ENCODE peak calls at places on chromosomes 16 and 17, in ten cellular contexts. One of them, this sample, is unnamed.

GRCh38 chr16:64181526-64181925 is 940.3 kb downstream of the CDH11 start:
- DNase-seq in WERI-Rb-1: no peak
- DNase-seq in OCI-LY7: no peak
- DNase-seq in psoas muscle: no peak
- DNase-seq in adrenal gland: no peak
- DNase-seq in AG04450: no peak
- DNase-seq in fibroblast of mammary gland: no peak
- DNase-seq in AG09309: no peak
- DNase-seq in heart right ventricle: no peak
- DNase-seq in AG09319: no peak
- DNase-seq in this sample: no peak

GRCh38 chr17:36182176-36183000 is 6.0 kb upstream of the TBC1D3B start:
- DNase-seq in WERI-Rb-1: peak
- DNase-seq in OCI-LY7: no peak
- DNase-seq in psoas muscle: peak
- DNase-seq in adrenal gland: no peak
- DNase-seq in AG04450: no peak
- DNase-seq in fibroblast of mammary gland: peak
- DNase-seq in AG09309: no peak
- DNase-seq in heart right ventricle: peak
- DNase-seq in AG09319: no peak
- DNase-seq in this sample: no peak

GRCh38 chr17:4230142-4230541 is 33.6 kb downstream of the ANKFY1 start:
- DNase-seq in WERI-Rb-1: no peak
- DNase-seq in OCI-LY7: no peak
- DNase-seq in psoas muscle: no peak
- DNase-seq in adrenal gland: peak
- DNase-seq in AG04450: peak
- DNase-seq in fibroblast of mammary gland: peak
- DNase-seq in AG09309: peak
- DNase-seq in heart right ventricle: no peak
- DNase-seq in AG09319: peak
- DNase-seq in this sample: no peak

GRCh38 chr17:69874220-69874670 is 200.8 kb upstream of the KCNJ16 start:
- DNase-seq in WERI-Rb-1: no peak
- DNase-seq in OCI-LY7: no peak
- DNase-seq in psoas muscle: no peak
- DNase-seq in adrenal gland: no peak
- DNase-seq in AG04450: no peak
- DNase-seq in fibroblast of mammary gland: peak
- DNase-seq in AG09309: peak
- DNase-seq in heart right ventricle: no peak
- DNase-seq in AG09319: peak
- DNase-seq in this sample: no peak

GRCh38 chr17:918102-918740 is 61.4 kb downstream of the NXN start:
- DNase-seq in WERI-Rb-1: no peak
- DNase-seq in OCI-LY7: no peak
- DNase-seq in psoas muscle: no peak
- DNase-seq in adrenal gland: no peak
- DNase-seq in AG04450: no peak
- DNase-seq in fibroblast of mammary gland: peak
- DNase-seq in AG09309: no peak
- DNase-seq in heart right ventricle: no peak
- DNase-seq in AG09319: peak
- DNase-seq in this sample: no peak

GRCh38 chr16:49502136-49502881 is 128.7 kb downstream of the C16orf78 start:
- DNase-seq in WERI-Rb-1: no peak
- DNase-seq in OCI-LY7: no peak
- DNase-seq in psoas muscle: no peak
- DNase-seq in adrenal gland: no peak
- DNase-seq in AG04450: no peak
- DNase-seq in fibroblast of mammary gland: no peak
- DNase-seq in AG09309: no peak
- DNase-seq in heart right ventricle: no peak
- DNase-seq in AG09319: no peak
- DNase-seq in this sample: no peak

GRCh38 chr16:70809392-70810060 is 8.6 kb upstream of the VAC14 start:
- DNase-seq in WERI-Rb-1: no peak
- DNase-seq in OCI-LY7: no peak
- DNase-seq in psoas muscle: no peak
- DNase-seq in adrenal gland: peak
- DNase-seq in AG04450: no peak
- DNase-seq in fibroblast of mammary gland: no peak
- DNase-seq in AG09309: no peak
- DNase-seq in heart right ventricle: no peak
- DNase-seq in AG09319: no peak
- DNase-seq in this sample: no peak

GRCh38 chr16:380837-381787 is 666 bp downstream of the PGAP6 start:
- DNase-seq in WERI-Rb-1: no peak
- DNase-seq in OCI-LY7: no peak
- DNase-seq in psoas muscle: peak
- DNase-seq in adrenal gland: no peak
- DNase-seq in AG04450: no peak
- DNase-seq in fibroblast of mammary gland: no peak
- DNase-seq in AG09309: no peak
- DNase-seq in heart right ventricle: peak
- DNase-seq in AG09319: no peak
- DNase-seq in this sample: no peak

GRCh38 chr17:17994770-17995169 is 22.1 kb downstream of the DRC3 start:
- DNase-seq in WERI-Rb-1: no peak
- DNase-seq in OCI-LY7: no peak
- DNase-seq in psoas muscle: no peak
- DNase-seq in adrenal gland: no peak
- DNase-seq in AG04450: no peak
- DNase-seq in fibroblast of mammary gland: no peak
- DNase-seq in AG09309: no peak
- DNase-seq in heart right ventricle: no peak
- DNase-seq in AG09319: no peak
- DNase-seq in this sample: no peak

GRCh38 chr17:17993366-17993765 is 20.7 kb downstream of the DRC3 start:
- DNase-seq in WERI-Rb-1: no peak
- DNase-seq in OCI-LY7: no peak
- DNase-seq in psoas muscle: no peak
- DNase-seq in adrenal gland: peak
- DNase-seq in AG04450: no peak
- DNase-seq in fibroblast of mammary gland: peak
- DNase-seq in AG09309: no peak
- DNase-seq in heart right ventricle: no peak
- DNase-seq in AG09319: no peak
- DNase-seq in this sample: no peak

GRCh38 chr17:17993852-17994251 is 21.2 kb downstream of the DRC3 start:
- DNase-seq in WERI-Rb-1: no peak
- DNase-seq in OCI-LY7: no peak
- DNase-seq in psoas muscle: no peak
- DNase-seq in adrenal gland: no peak
- DNase-seq in AG04450: no peak
- DNase-seq in fibroblast of mammary gland: no peak
- DNase-seq in AG09309: no peak
- DNase-seq in heart right ventricle: no peak
- DNase-seq in AG09319: no peak
- DNase-seq in this sample: no peak

GRCh38 chr17:17990282-17990681 is 17.6 kb downstream of the DRC3 start:
- DNase-seq in WERI-Rb-1: no peak
- DNase-seq in OCI-LY7: no peak
- DNase-seq in psoas muscle: no peak
- DNase-seq in adrenal gland: peak
- DNase-seq in AG04450: no peak
- DNase-seq in fibroblast of mammary gland: no peak
- DNase-seq in AG09309: no peak
- DNase-seq in heart right ventricle: no peak
- DNase-seq in AG09319: no peak
- DNase-seq in this sample: no peak

GRCh38 chr17:17994271-17994670 is 21.6 kb downstream of the DRC3 start:
- DNase-seq in WERI-Rb-1: peak
- DNase-seq in OCI-LY7: peak
- DNase-seq in psoas muscle: peak
- DNase-seq in adrenal gland: peak
- DNase-seq in AG04450: no peak
- DNase-seq in fibroblast of mammary gland: peak
- DNase-seq in AG09309: no peak
- DNase-seq in heart right ventricle: peak
- DNase-seq in AG09319: no peak
- DNase-seq in this sample: peak
- TF ChIP-seq CTCF in WERI-Rb-1: peak
- TF ChIP-seq CTCF in OCI-LY7: peak
- TF ChIP-seq CTCF in psoas muscle: peak
- TF ChIP-seq CTCF in adrenal gland: peak
- TF ChIP-seq CTCF in AG04450: peak
- TF ChIP-seq CTCF in fibroblast of mammary gland: peak
- TF ChIP-seq CTCF in AG09309: peak
- TF ChIP-seq CTCF in heart right ventricle: peak
- TF ChIP-seq CTCF in AG09319: peak
- TF ChIP-seq CTCF in this sample: no peak

GRCh38 chr16:85285681-85286065 is 173.4 kb upstream of the CIBAR2 start:
- DNase-seq in WERI-Rb-1: no peak
- DNase-seq in OCI-LY7: no peak
- DNase-seq in psoas muscle: no peak
- DNase-seq in adrenal gland: no peak
- DNase-seq in AG04450: no peak
- DNase-seq in fibroblast of mammary gland: peak
- DNase-seq in AG09309: no peak
- DNase-seq in heart right ventricle: no peak
- DNase-seq in AG09319: no peak
- DNase-seq in this sample: no peak

GRCh38 chr16:85286066-85286712 is 173.9 kb upstream of the CIBAR2 start:
- DNase-seq in WERI-Rb-1: no peak
- DNase-seq in OCI-LY7: no peak
- DNase-seq in psoas muscle: peak
- DNase-seq in adrenal gland: peak
- DNase-seq in AG04450: peak
- DNase-seq in fibroblast of mammary gland: peak
- DNase-seq in AG09309: peak
- DNase-seq in heart right ventricle: peak
- DNase-seq in AG09319: peak
- DNase-seq in this sample: no peak

GRCh38 chr16:85288869-85289660 is 176.8 kb upstream of the CIBAR2 start:
- DNase-seq in WERI-Rb-1: no peak
- DNase-seq in OCI-LY7: no peak
- DNase-seq in psoas muscle: no peak
- DNase-seq in adrenal gland: peak
- DNase-seq in AG04450: no peak
- DNase-seq in fibroblast of mammary gland: no peak
- DNase-seq in AG09309: no peak
- DNase-seq in heart right ventricle: no peak
- DNase-seq in AG09319: no peak
- DNase-seq in this sample: no peak

GRCh38 chr16:85288341-85288868 is 176.1 kb upstream of the CIBAR2 start:
- DNase-seq in WERI-Rb-1: no peak
- DNase-seq in OCI-LY7: no peak
- DNase-seq in psoas muscle: no peak
- DNase-seq in adrenal gland: no peak
- DNase-seq in AG04450: no peak
- DNase-seq in fibroblast of mammary gland: no peak
- DNase-seq in AG09309: no peak
- DNase-seq in heart right ventricle: no peak
- DNase-seq in AG09319: no peak
- DNase-seq in this sample: no peak

DNA sequence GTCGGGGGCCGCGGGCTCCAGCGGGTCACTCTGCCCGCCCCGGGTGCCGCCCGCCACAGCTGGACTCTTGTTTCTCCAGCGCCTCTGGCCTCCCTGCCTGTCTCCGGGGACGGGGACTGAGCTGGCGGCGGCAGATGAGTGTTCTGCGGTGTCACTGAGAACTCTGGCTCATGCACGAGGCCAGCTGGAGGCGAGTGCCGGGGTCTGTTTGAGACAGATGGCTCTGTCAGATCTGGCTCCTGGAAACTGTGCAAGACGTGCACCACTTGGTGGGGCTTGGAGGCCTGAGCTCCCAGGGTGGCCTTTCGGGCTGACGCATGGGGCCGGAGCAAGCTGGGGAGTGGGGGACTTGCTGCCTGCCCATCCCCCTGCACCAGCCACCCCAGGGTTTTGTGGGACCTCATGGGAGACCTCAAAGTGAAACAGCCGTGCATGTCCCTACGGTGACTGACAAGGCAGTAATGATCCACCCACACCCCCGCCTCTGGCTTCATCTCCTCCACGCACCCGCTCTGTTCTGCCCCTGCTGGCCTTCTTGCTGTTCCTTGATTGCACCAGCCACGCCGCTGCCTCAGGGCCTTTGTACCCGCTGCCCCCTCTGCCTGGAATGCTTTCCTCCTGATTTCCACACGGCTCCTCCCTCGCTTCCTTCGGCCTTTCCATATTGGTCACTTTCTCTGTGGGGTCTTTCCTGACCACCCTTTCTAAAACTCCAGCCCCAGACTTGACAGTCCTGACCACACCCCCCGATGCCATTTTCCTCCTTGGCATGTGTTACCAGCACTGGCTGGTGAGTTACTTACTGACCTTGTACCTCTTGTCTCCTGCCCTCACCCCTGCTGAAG is 174.9 kb upstream of the CIBAR2 start:
- DNase-seq in WERI-Rb-1: peak
- DNase-seq in OCI-LY7: no peak
- DNase-seq in psoas muscle: peak
- DNase-seq in adrenal gland: peak
- DNase-seq in AG04450: no peak
- DNase-seq in fibroblast of mammary gland: peak
- DNase-seq in AG09309: no peak
- DNase-seq in heart right ventricle: peak
- DNase-seq in AG09319: no peak
- DNase-seq in this sample: no peak
- TF ChIP-seq CTCF in WERI-Rb-1: peak
- TF ChIP-seq CTCF in OCI-LY7: no peak
- TF ChIP-seq CTCF in psoas muscle: no peak
- TF ChIP-seq CTCF in adrenal gland: peak
- TF ChIP-seq CTCF in AG04450: peak
- TF ChIP-seq CTCF in fibroblast of mammary gland: peak
- TF ChIP-seq CTCF in AG09309: peak
- TF ChIP-seq CTCF in heart right ventricle: no peak
- TF ChIP-seq CTCF in AG09319: no peak
- TF ChIP-seq CTCF in this sample: no peak

GRCh38 chr17:2371183-2372130 is 29.4 kb downstream of the MNT start:
- DNase-seq in WERI-Rb-1: no peak
- DNase-seq in OCI-LY7: no peak
- DNase-seq in psoas muscle: no peak
- DNase-seq in adrenal gland: no peak
- DNase-seq in AG04450: no peak
- DNase-seq in fibroblast of mammary gland: no peak
- DNase-seq in AG09309: no peak
- DNase-seq in heart right ventricle: no peak
- DNase-seq in AG09319: no peak
- DNase-seq in this sample: no peak

GRCh38 chr17:2368383-2368782 is 31.1 kb downstream of the SGSM2 start:
- DNase-seq in WERI-Rb-1: no peak
- DNase-seq in OCI-LY7: no peak
- DNase-seq in psoas muscle: no peak
- DNase-seq in adrenal gland: no peak
- DNase-seq in AG04450: no peak
- DNase-seq in fibroblast of mammary gland: no peak
- DNase-seq in AG09309: no peak
- DNase-seq in heart right ventricle: no peak
- DNase-seq in AG09319: no peak
- DNase-seq in this sample: no peak

GRCh38 chr17:2370211-2370589 is 30.7 kb downstream of the MNT start:
- DNase-seq in WERI-Rb-1: no peak
- DNase-seq in OCI-LY7: no peak
- DNase-seq in psoas muscle: no peak
- DNase-seq in adrenal gland: no peak
- DNase-seq in AG04450: no peak
- DNase-seq in fibroblast of mammary gland: no peak
- DNase-seq in AG09309: no peak
- DNase-seq in heart right ventricle: no peak
- DNase-seq in AG09319: no peak
- DNase-seq in this sample: no peak

GRCh38 chr17:2369039-2369438 is 31.7 kb downstream of the SGSM2 start:
- DNase-seq in WERI-Rb-1: no peak
- DNase-seq in OCI-LY7: no peak
- DNase-seq in psoas muscle: no peak
- DNase-seq in adrenal gland: no peak
- DNase-seq in AG04450: no peak
- DNase-seq in fibroblast of mammary gland: no peak
- DNase-seq in AG09309: no peak
- DNase-seq in heart right ventricle: no peak
- DNase-seq in AG09319: no peak
- DNase-seq in this sample: no peak

GRCh38 chr17:2369551-2370210 is 31.2 kb downstream of the MNT start:
- DNase-seq in WERI-Rb-1: peak
- DNase-seq in OCI-LY7: peak
- DNase-seq in psoas muscle: no peak
- DNase-seq in adrenal gland: no peak
- DNase-seq in AG04450: no peak
- DNase-seq in fibroblast of mammary gland: no peak
- DNase-seq in AG09309: no peak
- DNase-seq in heart right ventricle: no peak
- DNase-seq in AG09319: no peak
- DNase-seq in this sample: no peak
- TF ChIP-seq CTCF in WERI-Rb-1: peak
- TF ChIP-seq CTCF in OCI-LY7: peak
- TF ChIP-seq CTCF in psoas muscle: no peak
- TF ChIP-seq CTCF in adrenal gland: no peak
- TF ChIP-seq CTCF in AG04450: peak
- TF ChIP-seq CTCF in fibroblast of mammary gland: no peak
- TF ChIP-seq CTCF in AG09309: no peak
- TF ChIP-seq CTCF in heart right ventricle: no peak
- TF ChIP-seq CTCF in AG09319: no peak
- TF ChIP-seq CTCF in this sample: no peak

DNA sequence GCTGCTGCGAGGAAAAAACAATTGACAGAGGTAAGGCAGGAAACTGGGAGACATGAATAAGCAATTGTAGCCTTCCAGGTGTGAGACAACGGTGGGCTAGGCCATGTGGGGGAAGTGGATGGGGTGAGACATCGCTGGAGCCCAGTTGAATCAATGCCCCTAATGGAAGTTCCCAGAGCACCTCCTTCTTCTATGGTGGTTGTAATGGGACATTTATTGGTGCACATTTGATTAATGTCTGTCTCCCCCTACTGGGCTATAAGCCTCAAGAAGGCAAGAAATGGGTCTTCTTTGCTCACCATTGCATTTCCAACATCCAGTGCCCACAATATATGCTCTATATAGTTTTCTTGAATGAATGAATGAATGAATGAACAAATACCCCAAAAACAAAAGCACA is 22.7 kb upstream of the CD300E start:
- DNase-seq in WERI-Rb-1: no peak
- DNase-seq in OCI-LY7: peak
- DNase-seq in psoas muscle: no peak
- DNase-seq in adrenal gland: no peak
- DNase-seq in AG04450: no peak
- DNase-seq in fibroblast of mammary gland: peak
- DNase-seq in AG09309: no peak
- DNase-seq in heart right ventricle: no peak
- DNase-seq in AG09319: no peak
- DNase-seq in this sample: no peak
- TF ChIP-seq CTCF in WERI-Rb-1: peak
- TF ChIP-seq CTCF in OCI-LY7: peak
- TF ChIP-seq CTCF in psoas muscle: no peak
- TF ChIP-seq CTCF in adrenal gland: peak
- TF ChIP-seq CTCF in AG04450: no peak
- TF ChIP-seq CTCF in fibroblast of mammary gland: peak
- TF ChIP-seq CTCF in AG09309: no peak
- TF ChIP-seq CTCF in heart right ventricle: no peak
- TF ChIP-seq CTCF in AG09319: no peak
- TF ChIP-seq CTCF in this sample: peak

This sample was measured in activated CD8-positive, alpha-beta T cell treated with anti-CD3 and anti-CD28 coated beads for 36 hours.